ENCODE peak calls at places on chromosomes 4 and X, in nine cellular contexts. One of them, this sample, is unnamed.

GRCh38 chr4:152780267-152780811 is 585 bp downstream of the ARFIP1 start:
- DNase-seq in adrenal gland: peak; percentile 61
- DNase-seq in transverse colon: no peak
- DNase-seq in upper lobe of left lung: no peak
- DNase-seq in H1: no peak
- DNase-seq in sigmoid colon: no peak
- DNase-seq in ovary: no peak
- DNase-seq in heart left ventricle: no peak
- DNase-seq in IMR-90: peak; percentile 22
- DNase-seq in this sample: no peak

GRCh38 chrX:9337056-9337455 is 127.8 kb upstream of the TBL1X start:
- DNase-seq in adrenal gland: peak; percentile 63
- DNase-seq in transverse colon: no peak
- DNase-seq in upper lobe of left lung: no peak
- DNase-seq in H1: no peak
- DNase-seq in sigmoid colon: peak; percentile 74
- DNase-seq in ovary: no peak
- DNase-seq in heart left ventricle: no peak
- DNase-seq in IMR-90: peak; percentile 79
- DNase-seq in this sample: no peak

GRCh38 chr4:41141910-41142309 is 72.4 kb downstream of the APBB2 start:
- DNase-seq in adrenal gland: no peak
- DNase-seq in transverse colon: no peak
- DNase-seq in upper lobe of left lung: no peak
- DNase-seq in H1: no peak
- DNase-seq in sigmoid colon: no peak
- DNase-seq in ovary: no peak
- DNase-seq in heart left ventricle: no peak
- DNase-seq in IMR-90: peak; percentile 86
- DNase-seq in this sample: no peak

GRCh38 chr4:190121759-190122158 is 51.8 kb upstream of the DUX4 start:
- DNase-seq in adrenal gland: peak; percentile 55
- DNase-seq in transverse colon: no peak
- DNase-seq in upper lobe of left lung: no peak
- DNase-seq in H1: no peak
- DNase-seq in sigmoid colon: no peak
- DNase-seq in ovary: no peak
- DNase-seq in heart left ventricle: no peak
- DNase-seq in IMR-90: no peak
- DNase-seq in this sample: peak; percentile 84

GRCh38 chr4:20735931-20736330 is 35.7 kb downstream of the PACRGL start:
- DNase-seq in adrenal gland: no peak
- DNase-seq in transverse colon: no peak
- DNase-seq in upper lobe of left lung: no peak
- DNase-seq in H1: no peak
- DNase-seq in sigmoid colon: no peak
- DNase-seq in ovary: no peak
- DNase-seq in heart left ventricle: no peak
- DNase-seq in IMR-90: no peak
- DNase-seq in this sample: no peak

GRCh38 chr4:128380306-128380705 is 92.7 kb upstream of the PGRMC2 start:
- DNase-seq in adrenal gland: no peak
- DNase-seq in transverse colon: no peak
- DNase-seq in upper lobe of left lung: peak; percentile 42
- DNase-seq in H1: no peak
- DNase-seq in sigmoid colon: no peak
- DNase-seq in ovary: no peak
- DNase-seq in heart left ventricle: no peak
- DNase-seq in IMR-90: no peak
- DNase-seq in this sample: no peak

GRCh38 chr4:173505924-173506779 is 23.9 kb downstream of the HAND2 start:
- DNase-seq in adrenal gland: peak; percentile 80
- DNase-seq in transverse colon: peak; percentile 63
- DNase-seq in upper lobe of left lung: peak; percentile 49
- DNase-seq in H1: no peak
- DNase-seq in sigmoid colon: peak; percentile 90
- DNase-seq in ovary: peak; percentile 55
- DNase-seq in heart left ventricle: peak; percentile 76
- DNase-seq in IMR-90: peak; percentile 45
- DNase-seq in this sample: no peak

GRCh38 chr4:148444296-148445070 is 2.3 kb upstream of the NR3C2 start:
- DNase-seq in adrenal gland: peak; percentile 69
- DNase-seq in transverse colon: peak; percentile 40
- DNase-seq in upper lobe of left lung: peak; percentile 39
- DNase-seq in H1: no peak
- DNase-seq in sigmoid colon: peak; percentile 71
- DNase-seq in ovary: peak; percentile 27
- DNase-seq in heart left ventricle: peak; percentile 54
- DNase-seq in IMR-90: no peak
- DNase-seq in this sample: peak; percentile 91

GRCh38 chrX:120857240-120857639 is 18.4 kb downstream of the CT47B1 start:
- DNase-seq in adrenal gland: no peak
- DNase-seq in transverse colon: no peak
- DNase-seq in upper lobe of left lung: no peak
- DNase-seq in H1: peak; percentile 29
- DNase-seq in sigmoid colon: no peak
- DNase-seq in ovary: no peak
- DNase-seq in heart left ventricle: no peak
- DNase-seq in IMR-90: no peak
- DNase-seq in this sample: no peak

GRCh38 chr4:119512398-119512797 is 116.2 kb downstream of the PDE5A start:
- DNase-seq in adrenal gland: no peak
- DNase-seq in transverse colon: no peak
- DNase-seq in upper lobe of left lung: no peak
- DNase-seq in H1: no peak
- DNase-seq in sigmoid colon: no peak
- DNase-seq in ovary: no peak
- DNase-seq in heart left ventricle: no peak
- DNase-seq in IMR-90: no peak
- DNase-seq in this sample: no peak

GRCh38 chrX:18424482-18425198 is 768 bp upstream of the CDKL5 start:
- DNase-seq in adrenal gland: peak; percentile 56
- DNase-seq in transverse colon: peak; percentile 19
- DNase-seq in upper lobe of left lung: peak; percentile 26
- DNase-seq in H1: no peak
- DNase-seq in sigmoid colon: peak; percentile 69
- DNase-seq in ovary: peak; percentile 23
- DNase-seq in heart left ventricle: peak; percentile 28
- DNase-seq in IMR-90: peak; percentile 70
- DNase-seq in this sample: peak; percentile 83

GRCh38 chr4:94892051-94892450 is 134.3 kb downstream of the BMPR1B start:
- DNase-seq in adrenal gland: no peak
- DNase-seq in transverse colon: no peak
- DNase-seq in upper lobe of left lung: no peak
- DNase-seq in H1: no peak
- DNase-seq in sigmoid colon: no peak
- DNase-seq in ovary: no peak
- DNase-seq in heart left ventricle: no peak
- DNase-seq in IMR-90: no peak
- DNase-seq in this sample: no peak

GRCh38 chrX:155747520-155747919 is 133.6 kb upstream of the VAMP7 start:
- DNase-seq in adrenal gland: peak; percentile 67
- DNase-seq in transverse colon: peak; percentile 77
- DNase-seq in upper lobe of left lung: peak; percentile 78
- DNase-seq in H1: no peak
- DNase-seq in sigmoid colon: no peak
- DNase-seq in ovary: peak; percentile 14
- DNase-seq in heart left ventricle: peak; percentile 38
- DNase-seq in IMR-90: no peak
- DNase-seq in this sample: no peak

GRCh38 chrX:130174051-130174704 is 2.4 kb downstream of the RAB33A start:
- DNase-seq in adrenal gland: peak; percentile 84
- DNase-seq in transverse colon: no peak
- DNase-seq in upper lobe of left lung: no peak
- DNase-seq in H1: no peak
- DNase-seq in sigmoid colon: peak; percentile 64
- DNase-seq in ovary: peak; percentile 24
- DNase-seq in heart left ventricle: peak; percentile 39
- DNase-seq in IMR-90: peak; percentile 81
- DNase-seq in this sample: no peak

GRCh38 chrX:1397441-1397840 is 5.5 kb upstream of the SLC25A6 start:
- DNase-seq in adrenal gland: no peak
- DNase-seq in transverse colon: no peak
- DNase-seq in upper lobe of left lung: no peak
- DNase-seq in H1: no peak
- DNase-seq in sigmoid colon: peak; percentile 40
- DNase-seq in ovary: no peak
- DNase-seq in heart left ventricle: peak; percentile 19
- DNase-seq in IMR-90: no peak
- DNase-seq in this sample: peak; percentile 45

GRCh38 chr4:39825741-39826231 is 127.8 kb downstream of the UBE2K start:
- DNase-seq in adrenal gland: peak; percentile 58
- DNase-seq in transverse colon: no peak
- DNase-seq in upper lobe of left lung: no peak
- DNase-seq in H1: no peak
- DNase-seq in sigmoid colon: no peak
- DNase-seq in ovary: no peak
- DNase-seq in heart left ventricle: no peak
- DNase-seq in IMR-90: peak; percentile 71
- DNase-seq in this sample: no peak

GRCh38 chr4:185559913-185560281 is 24.6 kb upstream of the PDLIM3 start:
- DNase-seq in adrenal gland: no peak
- DNase-seq in transverse colon: no peak
- DNase-seq in upper lobe of left lung: peak; percentile 41
- DNase-seq in H1: no peak
- DNase-seq in sigmoid colon: no peak
- DNase-seq in ovary: no peak
- DNase-seq in heart left ventricle: peak; percentile 67
- DNase-seq in IMR-90: peak; percentile 68
- DNase-seq in this sample: no peak

GRCh38 chr4:126458993-126459392 is 1144.2 kb downstream of the FAT4 start:
- DNase-seq in adrenal gland: no peak
- DNase-seq in transverse colon: no peak
- DNase-seq in upper lobe of left lung: no peak
- DNase-seq in H1: no peak
- DNase-seq in sigmoid colon: no peak
- DNase-seq in ovary: no peak
- DNase-seq in heart left ventricle: no peak
- DNase-seq in IMR-90: peak; percentile 80
- DNase-seq in this sample: no peak

GRCh38 chrX:103845165-103845653 is 13.2 kb upstream of the RAB9B start:
- DNase-seq in adrenal gland: peak; percentile 83
- DNase-seq in transverse colon: peak; percentile 72
- DNase-seq in upper lobe of left lung: peak; percentile 40
- DNase-seq in H1: peak; percentile 29
- DNase-seq in sigmoid colon: peak; percentile 76
- DNase-seq in ovary: peak; percentile 77
- DNase-seq in heart left ventricle: no peak
- DNase-seq in IMR-90: peak; percentile 78
- DNase-seq in this sample: no peak

GRCh38 chrX:9770319-9770718 is 4.7 kb upstream of the GPR143 start:
- DNase-seq in adrenal gland: no peak
- DNase-seq in transverse colon: no peak
- DNase-seq in upper lobe of left lung: no peak
- DNase-seq in H1: no peak
- DNase-seq in sigmoid colon: no peak
- DNase-seq in ovary: no peak
- DNase-seq in heart left ventricle: no peak
- DNase-seq in IMR-90: peak; percentile 8
- DNase-seq in this sample: no peak

GRCh38 chr4:168803727-168804126 is 206.3 kb downstream of the CBR4 start:
- DNase-seq in adrenal gland: no peak
- DNase-seq in transverse colon: no peak
- DNase-seq in upper lobe of left lung: no peak
- DNase-seq in H1: no peak
- DNase-seq in sigmoid colon: no peak
- DNase-seq in ovary: no peak
- DNase-seq in heart left ventricle: no peak
- DNase-seq in IMR-90: peak; percentile 88
- DNase-seq in this sample: no peak

GRCh38 chr4:25450491-25450901 is 73.4 kb downstream of the ANAPC4 start:
- DNase-seq in adrenal gland: no peak
- DNase-seq in transverse colon: no peak
- DNase-seq in upper lobe of left lung: no peak
- DNase-seq in H1: no peak
- DNase-seq in sigmoid colon: no peak
- DNase-seq in ovary: no peak
- DNase-seq in heart left ventricle: no peak
- DNase-seq in IMR-90: no peak
- DNase-seq in this sample: no peak

GRCh38 chrX:71532753-71533425 is at the start of gene OGT:
- DNase-seq in adrenal gland: peak; percentile 98
- DNase-seq in transverse colon: peak; percentile 95
- DNase-seq in upper lobe of left lung: peak; percentile 95
- DNase-seq in H1: peak; percentile 82
- DNase-seq in sigmoid colon: peak; percentile 98
- DNase-seq in ovary: peak; percentile 94
- DNase-seq in heart left ventricle: peak; percentile 97
- DNase-seq in IMR-90: peak; percentile 97
- DNase-seq in this sample: peak; percentile 98
- TF ChIP-seq POLR2A in adrenal gland: peak; percentile 83
- TF ChIP-seq POLR2A in transverse colon: peak; percentile 81
- TF ChIP-seq POLR2A in upper lobe of left lung: peak; percentile 73
- TF ChIP-seq POLR2A in H1: peak; percentile 96
- TF ChIP-seq POLR2A in sigmoid colon: peak; percentile 29
- TF ChIP-seq POLR2A in ovary: peak; percentile 50
- TF ChIP-seq POLR2A in heart left ventricle: peak; percentile 26
- TF ChIP-seq POLR2A in IMR-90: peak; percentile 85
- TF ChIP-seq POLR2A in this sample: peak; percentile 45

DNA sequence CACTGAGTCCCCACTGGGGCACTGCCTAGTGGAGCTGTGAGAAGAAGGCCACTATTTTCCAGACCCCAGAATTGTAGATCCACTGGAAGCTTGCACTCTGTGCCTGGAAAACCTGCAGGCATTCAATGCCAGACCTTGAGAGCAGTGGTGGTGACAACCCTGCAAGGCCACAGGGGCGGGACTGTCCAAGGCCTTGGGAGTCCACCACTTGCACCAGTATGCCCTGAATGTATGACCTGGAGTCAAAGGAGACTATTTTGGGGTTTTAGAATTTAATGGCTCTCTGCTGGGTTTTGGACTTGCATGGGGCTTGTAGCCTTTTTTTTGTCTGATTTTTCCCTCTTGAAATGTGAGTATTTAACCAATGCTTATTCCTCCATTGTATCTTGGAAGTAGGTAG is 145.8 kb downstream of the MSN start:
- DNase-seq in adrenal gland: no peak
- DNase-seq in transverse colon: no peak
- DNase-seq in upper lobe of left lung: no peak
- DNase-seq in H1: no peak
- DNase-seq in sigmoid colon: no peak
- DNase-seq in ovary: no peak
- DNase-seq in heart left ventricle: no peak
- DNase-seq in IMR-90: no peak
- DNase-seq in this sample: no peak
- H3K4me3 ChIP-seq in adrenal gland: no peak overlapping the region
- H3K4me3 ChIP-seq in transverse colon: no peak overlapping the region
- H3K4me3 ChIP-seq in upper lobe of left lung: no peak overlapping the region
- H3K4me3 ChIP-seq in H1: no peak overlapping the region
- H3K4me3 ChIP-seq in sigmoid colon: no peak overlapping the region
- H3K4me3 ChIP-seq in ovary: no peak overlapping the region
- H3K4me3 ChIP-seq in heart left ventricle: no peak overlapping the region
- H3K4me3 ChIP-seq in IMR-90: no peak overlapping the region
- H3K4me3 ChIP-seq in this sample: no peak overlapping the region

GRCh38 chr4:26787461-26788340 is 72.9 kb upstream of the STIM2 start:
- DNase-seq in adrenal gland: peak; percentile 63
- DNase-seq in transverse colon: peak; percentile 39
- DNase-seq in upper lobe of left lung: no peak
- DNase-seq in H1: peak; percentile 64
- DNase-seq in sigmoid colon: no peak
- DNase-seq in ovary: no peak
- DNase-seq in heart left ventricle: peak; percentile 56
- DNase-seq in IMR-90: peak; percentile 76
- DNase-seq in this sample: peak; percentile 74
- TF ChIP-seq CTCF in adrenal gland: no peak
- TF ChIP-seq CTCF in transverse colon: peak; percentile 26
- TF ChIP-seq CTCF in upper lobe of left lung: peak; percentile 47
- TF ChIP-seq CTCF in H1: peak; percentile 72
- TF ChIP-seq CTCF in sigmoid colon: no peak
- TF ChIP-seq CTCF in ovary: no peak
- TF ChIP-seq CTCF in heart left ventricle: peak; percentile 46
- TF ChIP-seq CTCF in IMR-90: no peak
- TF ChIP-seq CTCF in this sample: peak; percentile 27

GRCh38 chr4:56544573-56545131 is 39.1 kb downstream of the ARL9 start:
- DNase-seq in adrenal gland: peak; percentile 92
- DNase-seq in transverse colon: peak; percentile 88
- DNase-seq in upper lobe of left lung: peak; percentile 88
- DNase-seq in H1: no peak
- DNase-seq in sigmoid colon: peak; percentile 93
- DNase-seq in ovary: peak; percentile 82
- DNase-seq in heart left ventricle: peak; percentile 85
- DNase-seq in IMR-90: peak; percentile 84
- DNase-seq in this sample: peak; percentile 97
- TF ChIP-seq POLR2A in adrenal gland: no peak
- TF ChIP-seq POLR2A in transverse colon: no peak
- TF ChIP-seq POLR2A in upper lobe of left lung: no peak
- TF ChIP-seq POLR2A in H1: no peak
- TF ChIP-seq POLR2A in sigmoid colon: no peak
- TF ChIP-seq POLR2A in ovary: no peak
- TF ChIP-seq POLR2A in heart left ventricle: no peak
- TF ChIP-seq POLR2A in IMR-90: no peak
- TF ChIP-seq POLR2A in this sample: no peak

This sample was measured in spleen.